ENCODE peak calls at places on chromosomes 16 and 17, in six cellular contexts. One of them, this sample, is unnamed.

GRCh38 chr16:6725634-6726331 is 606.9 kb upstream of the RBFOX1 start:
- DNase-seq in neuronal stem cell: no peak
- DNase-seq in IMR-90: no peak
- DNase-seq in mesendoderm: peak; percentile 15
- DNase-seq in H1: no peak
- DNase-seq in mesenchymal stem cell: no peak
- DNase-seq in this sample: no peak

GRCh38 chr16:2115591-2115973 is 20.1 kb downstream of the PKD1 start:
- DNase-seq in neuronal stem cell: no peak
- DNase-seq in IMR-90: no peak
- DNase-seq in mesendoderm: no peak
- DNase-seq in H1: no peak
- DNase-seq in mesenchymal stem cell: no peak
- DNase-seq in this sample: no peak

GRCh38 chr16:2924901-2925820 is 13.4 kb downstream of the FLYWCH1 start:
- DNase-seq in neuronal stem cell: peak; percentile 36
- DNase-seq in IMR-90: peak; percentile 33
- DNase-seq in mesendoderm: peak; percentile 71
- DNase-seq in H1: no peak
- DNase-seq in mesenchymal stem cell: no peak
- DNase-seq in this sample: peak; percentile 86

GRCh38 chr17:81514735-81515529 is 2.3 kb upstream of the ACTG1 start:
- DNase-seq in neuronal stem cell: peak; percentile 62
- DNase-seq in IMR-90: peak; percentile 82
- DNase-seq in mesendoderm: peak; percentile 88
- DNase-seq in H1: no peak
- DNase-seq in mesenchymal stem cell: peak; percentile 82
- DNase-seq in this sample: peak; percentile 85

GRCh38 chr17:50055055-50055425 is 870 bp upstream of the ITGA3 start:
- DNase-seq in neuronal stem cell: no peak
- DNase-seq in IMR-90: no peak
- DNase-seq in mesendoderm: peak; percentile 84
- DNase-seq in H1: no peak
- DNase-seq in mesenchymal stem cell: no peak
- DNase-seq in this sample: peak; percentile 91

GRCh38 chr17:68462381-68463210 is 5.3 kb upstream of the WIPI1 start:
- DNase-seq in neuronal stem cell: peak; percentile 88
- DNase-seq in IMR-90: peak; percentile 81
- DNase-seq in mesendoderm: peak; percentile 91
- DNase-seq in H1: peak; percentile 49
- DNase-seq in mesenchymal stem cell: peak; percentile 85
- DNase-seq in this sample: peak; percentile 84

GRCh38 chr17:81802856-81803643 is 900 bp upstream of the GCGR start:
- DNase-seq in neuronal stem cell: no peak
- DNase-seq in IMR-90: no peak
- DNase-seq in mesendoderm: no peak
- DNase-seq in H1: no peak
- DNase-seq in mesenchymal stem cell: no peak
- DNase-seq in this sample: no peak

GRCh38 chr16:74865922-74866598 is 91.4 kb upstream of the FA2H start:
- DNase-seq in neuronal stem cell: peak; percentile 15
- DNase-seq in IMR-90: no peak
- DNase-seq in mesendoderm: no peak
- DNase-seq in H1: peak; percentile 47
- DNase-seq in mesenchymal stem cell: no peak
- DNase-seq in this sample: peak; percentile 92

GRCh38 chr16:82337355-82337754 is 167.3 kb upstream of the MPHOSPH6 start:
- DNase-seq in neuronal stem cell: no peak
- DNase-seq in IMR-90: no peak
- DNase-seq in mesendoderm: peak; percentile 62
- DNase-seq in H1: no peak
- DNase-seq in mesenchymal stem cell: no peak
- DNase-seq in this sample: no peak

GRCh38 chr17:48610282-48611211 is at the start of gene HOXB7:
- DNase-seq in neuronal stem cell: no peak
- DNase-seq in IMR-90: peak; percentile 62
- DNase-seq in mesendoderm: no peak
- DNase-seq in H1: no peak
- DNase-seq in mesenchymal stem cell: peak; percentile 82
- DNase-seq in this sample: peak; percentile 70

GRCh38 chr17:34620458-34620857 is 41.1 kb downstream of the TMEM132E start:
- DNase-seq in neuronal stem cell: no peak
- DNase-seq in IMR-90: no peak
- DNase-seq in mesendoderm: no peak
- DNase-seq in H1: no peak
- DNase-seq in mesenchymal stem cell: no peak
- DNase-seq in this sample: no peak

GRCh38 chr17:12667299-12667958 is 1.7 kb downstream of the MYOCD start:
- DNase-seq in neuronal stem cell: peak; percentile 51
- DNase-seq in IMR-90: peak; percentile 89
- DNase-seq in mesendoderm: peak; percentile 96
- DNase-seq in H1: peak; percentile 19
- DNase-seq in mesenchymal stem cell: peak; percentile 77
- DNase-seq in this sample: peak; percentile 78

GRCh38 chr17:19237389-19238166 is 412 bp downstream of the EPN2 start:
- DNase-seq in neuronal stem cell: peak; percentile 45
- DNase-seq in IMR-90: no peak
- DNase-seq in mesendoderm: peak; percentile 39
- DNase-seq in H1: no peak
- DNase-seq in mesenchymal stem cell: peak; percentile 52
- DNase-seq in this sample: peak; percentile 61

GRCh38 chr17:35460354-35460851 is 11.8 kb upstream of the SLFN13 start:
- DNase-seq in neuronal stem cell: peak; percentile 50
- DNase-seq in IMR-90: no peak
- DNase-seq in mesendoderm: peak; percentile 87
- DNase-seq in H1: peak; percentile 59
- DNase-seq in mesenchymal stem cell: no peak
- DNase-seq in this sample: peak; percentile 98

GRCh38 chr17:45270828-45271418 is 9.0 kb upstream of the SPATA32 start:
- DNase-seq in neuronal stem cell: peak; percentile 20
- DNase-seq in IMR-90: no peak
- DNase-seq in mesendoderm: peak; percentile 40
- DNase-seq in H1: no peak
- DNase-seq in mesenchymal stem cell: no peak
- DNase-seq in this sample: peak; percentile 82

GRCh38 chr16:1999866-2000514 is 9.6 kb downstream of the ZNF598 start:
- DNase-seq in neuronal stem cell: no peak
- DNase-seq in IMR-90: no peak
- DNase-seq in mesendoderm: no peak
- DNase-seq in H1: no peak
- DNase-seq in mesenchymal stem cell: no peak
- DNase-seq in this sample: no peak

GRCh38 chr17:81508639-81509047 is 4.0 kb downstream of the ACTG1 start:
- DNase-seq in neuronal stem cell: no peak
- DNase-seq in IMR-90: peak; percentile 52
- DNase-seq in mesendoderm: peak; percentile 74
- DNase-seq in H1: no peak
- DNase-seq in mesenchymal stem cell: no peak
- DNase-seq in this sample: peak; percentile 68

GRCh38 chr17:8337802-8338744 is 1.6 kb upstream of the ODF4 start:
- DNase-seq in neuronal stem cell: no peak
- DNase-seq in IMR-90: peak; percentile 24
- DNase-seq in mesendoderm: peak; percentile 54
- DNase-seq in H1: no peak
- DNase-seq in mesenchymal stem cell: no peak
- DNase-seq in this sample: no peak

GRCh38 chr16:57284206-57284951 is at the start of gene PLLP:
- DNase-seq in neuronal stem cell: no peak
- DNase-seq in IMR-90: peak; percentile 8
- DNase-seq in mesendoderm: peak; percentile 59
- DNase-seq in H1: no peak
- DNase-seq in mesenchymal stem cell: peak; percentile 66
- DNase-seq in this sample: peak; percentile 58

GRCh38 chr16:66954097-66954659 is 6.9 kb upstream of the CES3 start:
- DNase-seq in neuronal stem cell: no peak
- DNase-seq in IMR-90: peak; percentile 73
- DNase-seq in mesendoderm: peak; percentile 83
- DNase-seq in H1: peak; percentile 38
- DNase-seq in mesenchymal stem cell: peak; percentile 82
- DNase-seq in this sample: peak; percentile 75

GRCh38 chr17:69729937-69730336 is 315.4 kb downstream of the MAP2K6 start:
- DNase-seq in neuronal stem cell: no peak
- DNase-seq in IMR-90: peak; percentile 62
- DNase-seq in mesendoderm: no peak
- DNase-seq in H1: no peak
- DNase-seq in mesenchymal stem cell: no peak
- DNase-seq in this sample: no peak

GRCh38 chr16:28899882-28900600 is 21.8 kb downstream of the ATP2A1 start:
- DNase-seq in neuronal stem cell: no peak
- DNase-seq in IMR-90: no peak
- DNase-seq in mesendoderm: no peak
- DNase-seq in H1: no peak
- DNase-seq in mesenchymal stem cell: no peak
- DNase-seq in this sample: no peak

GRCh38 chr16:28898942-28899341 is 20.7 kb downstream of the ATP2A1 start:
- DNase-seq in neuronal stem cell: no peak
- DNase-seq in IMR-90: no peak
- DNase-seq in mesendoderm: no peak
- DNase-seq in H1: no peak
- DNase-seq in mesenchymal stem cell: no peak
- DNase-seq in this sample: no peak

GRCh38 chr16:28895609-28896008 is 17.3 kb downstream of the ATP2A1 start:
- DNase-seq in neuronal stem cell: no peak
- DNase-seq in IMR-90: no peak
- DNase-seq in mesendoderm: no peak
- DNase-seq in H1: no peak
- DNase-seq in mesenchymal stem cell: no peak
- DNase-seq in this sample: no peak

GRCh38 chr16:28898266-28898665 is 20.0 kb downstream of the ATP2A1 start:
- DNase-seq in neuronal stem cell: no peak
- DNase-seq in IMR-90: no peak
- DNase-seq in mesendoderm: peak; percentile 70
- DNase-seq in H1: no peak
- DNase-seq in mesenchymal stem cell: no peak
- DNase-seq in this sample: no peak

DNA sequence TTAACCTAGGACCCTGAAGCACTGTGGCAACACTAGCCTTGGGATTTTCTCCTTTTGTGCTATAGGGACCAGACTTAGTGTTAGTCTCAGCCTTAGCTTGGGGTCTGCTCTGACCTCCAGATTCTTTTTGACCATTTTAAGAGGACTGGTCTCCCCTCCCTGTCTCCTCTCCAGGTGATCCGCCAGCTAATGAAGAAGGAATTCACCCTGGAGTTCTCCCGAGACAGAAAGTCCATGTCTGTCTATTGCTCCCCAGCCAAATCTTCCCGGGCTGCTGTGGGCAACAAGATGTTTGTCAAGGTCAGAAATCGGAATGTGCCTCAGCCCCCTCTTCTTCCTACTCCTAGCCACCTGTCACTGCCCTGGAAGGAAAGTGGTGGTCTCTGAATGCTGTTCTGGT is 19.5 kb downstream of the ATP2A1 start:
- DNase-seq in neuronal stem cell: no peak
- DNase-seq in IMR-90: no peak
- DNase-seq in mesendoderm: peak; percentile 53
- DNase-seq in H1: no peak
- DNase-seq in mesenchymal stem cell: no peak
- DNase-seq in this sample: no peak
- H2BK15ac ChIP-seq in neuronal stem cell: no peak overlapping the region
- H2BK15ac ChIP-seq in IMR-90: no peak overlapping the region
- H2BK15ac ChIP-seq in mesendoderm: no peak overlapping the region
- H2BK15ac ChIP-seq in H1: no peak overlapping the region
- H2BK15ac ChIP-seq in mesenchymal stem cell: no peak overlapping the region
- H2BK15ac ChIP-seq in this sample: no peak overlapping the region

GRCh38 chr16:48146710-48147109 is 9.1 kb downstream of the ABCC12 start:
- DNase-seq in neuronal stem cell: no peak
- DNase-seq in IMR-90: no peak
- DNase-seq in mesendoderm: no peak
- DNase-seq in H1: no peak
- DNase-seq in mesenchymal stem cell: no peak
- DNase-seq in this sample: no peak

GRCh38 chr16:48143816-48144215 is 12.0 kb downstream of the ABCC12 start:
- DNase-seq in neuronal stem cell: no peak
- DNase-seq in IMR-90: no peak
- DNase-seq in mesendoderm: no peak
- DNase-seq in H1: no peak
- DNase-seq in mesenchymal stem cell: no peak
- DNase-seq in this sample: no peak

DNA sequence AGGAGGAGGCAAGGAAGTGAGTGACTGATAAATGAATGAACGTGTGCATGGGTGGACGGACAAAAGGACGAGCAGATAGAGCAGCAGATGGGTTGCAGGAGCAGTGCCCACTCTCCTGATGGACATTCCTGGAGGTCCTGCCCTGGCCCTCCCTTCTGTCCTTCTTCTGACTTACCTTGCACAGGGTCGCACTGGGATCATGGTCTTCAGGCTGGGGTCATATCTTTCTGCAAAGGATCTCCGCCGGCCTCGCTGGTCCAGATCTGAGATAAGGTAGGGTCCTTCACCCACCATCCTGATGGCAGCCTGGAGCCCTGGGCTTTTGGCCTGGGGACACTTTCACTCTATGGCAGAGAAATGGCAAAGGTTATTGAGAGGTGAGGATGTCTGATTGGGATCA is 9.7 kb downstream of the ABCC12 start:
- DNase-seq in neuronal stem cell: no peak
- DNase-seq in IMR-90: no peak
- DNase-seq in mesendoderm: no peak
- DNase-seq in H1: no peak
- DNase-seq in mesenchymal stem cell: no peak
- DNase-seq in this sample: no peak
- H2BK15ac ChIP-seq in neuronal stem cell: no peak overlapping the region
- H2BK15ac ChIP-seq in IMR-90: no peak overlapping the region
- H2BK15ac ChIP-seq in mesendoderm: no peak overlapping the region
- H2BK15ac ChIP-seq in H1: no peak overlapping the region
- H2BK15ac ChIP-seq in mesenchymal stem cell: no peak overlapping the region
- H2BK15ac ChIP-seq in this sample: no peak overlapping the region

GRCh38 chr16:71954699-71955195 is 45.5 kb downstream of the PKD1L3 start:
- DNase-seq in neuronal stem cell: no peak
- DNase-seq in IMR-90: no peak
- DNase-seq in mesendoderm: no peak
- DNase-seq in H1: no peak
- DNase-seq in mesenchymal stem cell: no peak
- DNase-seq in this sample: no peak
- H2BK15ac ChIP-seq in neuronal stem cell: no peak overlapping the region
- H2BK15ac ChIP-seq in IMR-90: no peak overlapping the region
- H2BK15ac ChIP-seq in mesendoderm: no peak overlapping the region
- H2BK15ac ChIP-seq in H1: no peak overlapping the region
- H2BK15ac ChIP-seq in mesenchymal stem cell: no peak overlapping the region
- H2BK15ac ChIP-seq in this sample: no peak overlapping the region

DNA sequence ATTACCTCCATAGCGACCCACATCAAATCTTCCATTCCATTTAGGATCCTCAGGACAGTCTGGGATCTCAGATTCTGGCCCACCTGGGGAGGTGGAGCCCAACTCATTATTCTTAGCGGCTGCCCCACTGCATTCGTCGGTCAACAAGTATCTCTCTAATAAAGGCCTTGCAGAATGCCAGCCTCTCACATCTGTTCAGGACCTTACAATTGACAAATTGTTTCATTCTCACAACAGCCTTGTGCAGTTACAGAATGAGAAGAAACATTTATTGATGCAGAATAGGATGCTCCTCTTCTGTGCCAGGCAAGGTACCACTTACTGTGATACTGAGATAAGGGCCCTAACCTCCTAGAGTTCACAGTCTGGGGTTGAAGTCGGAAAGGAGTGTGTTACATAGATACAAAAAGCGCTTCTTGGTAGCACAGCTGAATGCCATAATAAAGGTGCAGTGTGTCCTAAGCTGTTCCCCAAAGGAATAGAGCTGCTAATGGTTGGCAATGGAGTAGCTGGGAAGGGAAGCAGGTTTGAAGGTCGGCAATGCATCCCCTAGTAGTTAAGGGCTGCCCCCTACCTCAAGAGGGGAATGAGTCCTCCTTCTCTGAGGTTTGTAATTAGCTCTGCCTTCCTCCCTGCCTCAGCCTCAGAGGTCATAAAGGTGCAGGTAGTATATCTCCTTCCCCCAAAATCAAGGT is 2.3 kb upstream of the MPP2 start:
- DNase-seq in neuronal stem cell: no peak
- DNase-seq in IMR-90: no peak
- DNase-seq in mesendoderm: no peak
- DNase-seq in H1: no peak
- DNase-seq in mesenchymal stem cell: no peak
- DNase-seq in this sample: no peak
- H2BK15ac ChIP-seq in neuronal stem cell: no peak overlapping the region
- H2BK15ac ChIP-seq in IMR-90: no peak overlapping the region
- H2BK15ac ChIP-seq in mesendoderm: no peak overlapping the region
- H2BK15ac ChIP-seq in H1: no peak overlapping the region
- H2BK15ac ChIP-seq in mesenchymal stem cell: no peak overlapping the region
- H2BK15ac ChIP-seq in this sample: no peak overlapping the region